ENCODE peak calls at places on chromosomes 1 and 21, in six cellular contexts. One of them, this sample, is unnamed.

GRCh38 chr1:185397183-185397582 is 80.1 kb upstream of the IVNS1ABP start:
- DNase-seq in H1: no peak
- DNase-seq in GM12891: no peak
- DNase-seq in GM12878: no peak
- DNase-seq in K562: no peak
- DNase-seq in HepG2: no peak
- DNase-seq in this sample: no peak

GRCh38 chr1:212975607-212975918 is 25.2 kb downstream of the VASH2 start:
- DNase-seq in H1: no peak
- DNase-seq in GM12891: no peak
- DNase-seq in GM12878: no peak
- DNase-seq in K562: no peak
- DNase-seq in HepG2: no peak
- DNase-seq in this sample: no peak

GRCh38 chr1:227883641-227884301 is 64.0 kb downstream of the WNT9A start:
- DNase-seq in H1: no peak
- DNase-seq in GM12891: no peak
- DNase-seq in GM12878: no peak
- DNase-seq in K562: no peak
- DNase-seq in HepG2: no peak
- DNase-seq in this sample: no peak

GRCh38 chr21:39321424-39321823 is 8.0 kb upstream of the BRWD1 start:
- DNase-seq in H1: no peak
- DNase-seq in GM12891: no peak
- DNase-seq in GM12878: no peak
- DNase-seq in K562: no peak
- DNase-seq in HepG2: no peak
- DNase-seq in this sample: no peak

GRCh38 chr1:34163792-34164509 is 1.1 kb downstream of the CSMD2 start:
- DNase-seq in H1: peak
- DNase-seq in GM12891: no peak
- DNase-seq in GM12878: no peak
- DNase-seq in K562: no peak
- DNase-seq in HepG2: no peak
- DNase-seq in this sample: no peak

GRCh38 chr1:110370827-110371226 is 20.0 kb downstream of the SLC16A4 start:
- DNase-seq in H1: no peak
- DNase-seq in GM12891: no peak
- DNase-seq in GM12878: no peak
- DNase-seq in K562: peak
- DNase-seq in HepG2: no peak
- DNase-seq in this sample: no peak

GRCh38 chr1:110763149-110763548 is 88.4 kb upstream of the KCNA3 start:
- DNase-seq in H1: no peak
- DNase-seq in GM12891: no peak
- DNase-seq in GM12878: no peak
- DNase-seq in K562: no peak
- DNase-seq in HepG2: no peak
- DNase-seq in this sample: no peak

GRCh38 chr1:100352267-100353072 is at the start of gene CDC14A:
- DNase-seq in H1: peak
- DNase-seq in GM12891: peak
- DNase-seq in GM12878: peak
- DNase-seq in K562: peak
- DNase-seq in HepG2: peak
- DNase-seq in this sample: peak

GRCh38 chr1:4004635-4005430 is 104.8 kb upstream of the C1orf174 start:
- DNase-seq in H1: no peak
- DNase-seq in GM12891: no peak
- DNase-seq in GM12878: no peak
- DNase-seq in K562: no peak
- DNase-seq in HepG2: no peak
- DNase-seq in this sample: no peak

GRCh38 chr1:214276786-214277185 is 4.2 kb upstream of the SMYD2 start:
- DNase-seq in H1: no peak
- DNase-seq in GM12891: no peak
- DNase-seq in GM12878: no peak
- DNase-seq in K562: no peak
- DNase-seq in HepG2: no peak
- DNase-seq in this sample: no peak
- TF ChIP-seq TAF1 in H1: no peak
- TF ChIP-seq TAF1 in GM12891: no peak
- TF ChIP-seq TAF1 in GM12878: no peak
- TF ChIP-seq TAF1 in K562: no peak
- TF ChIP-seq TAF1 in HepG2: no peak
- TF ChIP-seq TAF1 in this sample: no peak

DNA sequence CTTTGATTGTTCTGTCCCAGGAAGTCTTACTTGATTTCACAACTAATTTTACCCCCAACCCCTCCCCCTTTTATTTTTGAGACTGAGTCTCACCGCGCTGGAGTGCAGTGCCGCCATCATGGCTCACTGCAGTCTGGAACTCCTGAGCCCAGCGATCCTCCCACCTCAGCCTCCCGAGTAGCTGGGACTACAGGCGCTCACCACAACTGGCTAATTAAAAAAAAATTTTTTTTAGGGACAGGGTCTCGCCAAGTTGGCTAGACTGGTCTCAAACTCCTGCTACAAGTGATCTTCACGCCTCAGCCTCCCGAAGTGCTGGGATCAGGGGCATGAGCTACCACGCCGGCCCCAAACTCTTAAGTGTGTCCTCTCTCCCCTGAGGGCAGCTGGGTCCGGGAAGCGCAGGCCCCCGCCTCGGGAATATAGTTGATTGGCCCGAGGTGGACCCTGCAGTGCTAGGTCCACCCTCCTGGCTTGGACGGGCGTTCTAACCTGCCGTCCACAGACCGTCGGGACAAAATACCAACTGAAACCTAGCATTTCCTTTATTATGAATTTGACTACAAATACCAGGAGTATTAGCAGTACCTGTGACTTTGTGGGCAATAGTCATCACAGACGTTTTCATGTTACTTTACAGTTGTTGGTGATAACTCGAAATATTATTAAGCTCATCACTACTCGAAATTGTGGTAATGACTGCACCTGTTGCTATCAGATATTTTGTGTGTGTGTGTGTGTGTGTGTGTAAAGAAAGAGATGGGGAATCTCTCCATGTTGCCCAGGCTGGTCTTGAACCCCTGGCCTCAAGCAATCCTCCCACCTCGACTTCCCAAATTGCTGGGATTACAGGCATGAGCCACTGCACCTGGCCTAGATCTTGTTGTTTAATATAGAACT is 642 bp upstream of the PARP1 start:
- DNase-seq in H1: no peak
- DNase-seq in GM12891: no peak
- DNase-seq in GM12878: no peak
- DNase-seq in K562: no peak
- DNase-seq in HepG2: no peak
- DNase-seq in this sample: no peak
- TF ChIP-seq POLR2A in H1: no peak
- TF ChIP-seq POLR2A in GM12891: no peak
- TF ChIP-seq POLR2A in GM12878: no peak
- TF ChIP-seq POLR2A in K562: no peak
- TF ChIP-seq POLR2A in HepG2: no peak
- TF ChIP-seq POLR2A in this sample: peak

GRCh38 chr1:26354972-26355371 is 1.0 kb upstream of the CRYBG2 start:
- DNase-seq in H1: no peak
- DNase-seq in GM12891: no peak
- DNase-seq in GM12878: no peak
- DNase-seq in K562: no peak
- DNase-seq in HepG2: no peak
- DNase-seq in this sample: no peak
- TF ChIP-seq TAF1 in H1: no peak
- TF ChIP-seq TAF1 in GM12891: no peak
- TF ChIP-seq TAF1 in GM12878: no peak
- TF ChIP-seq TAF1 in K562: no peak
- TF ChIP-seq TAF1 in HepG2: no peak
- TF ChIP-seq TAF1 in this sample: no peak

DNA sequence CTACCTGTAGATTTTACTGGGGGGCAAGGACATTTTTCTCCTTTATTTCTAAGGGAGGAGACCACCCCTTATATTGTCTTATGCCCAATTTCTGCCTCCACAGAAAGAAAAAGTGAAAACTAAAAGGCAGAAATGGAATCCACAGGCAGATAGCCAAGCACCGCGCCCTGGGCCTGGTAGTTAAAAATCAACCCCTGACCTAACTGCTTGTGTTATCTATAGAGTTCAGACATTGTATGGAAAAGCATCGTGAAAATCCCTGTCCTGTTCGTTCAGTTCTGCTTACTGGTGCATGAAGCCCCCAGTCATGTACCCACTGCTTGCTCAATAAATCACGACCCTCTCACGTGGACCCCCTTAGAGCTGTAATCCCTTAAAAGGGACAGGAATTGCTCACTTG is 33.7 kb upstream of the IL6R start:
- DNase-seq in H1: no peak
- DNase-seq in GM12891: no peak
- DNase-seq in GM12878: no peak
- DNase-seq in K562: peak
- DNase-seq in HepG2: no peak
- DNase-seq in this sample: no peak
- TF ChIP-seq POLR2A in H1: no peak
- TF ChIP-seq POLR2A in GM12891: no peak
- TF ChIP-seq POLR2A in GM12878: no peak
- TF ChIP-seq POLR2A in K562: no peak
- TF ChIP-seq POLR2A in HepG2: no peak
- TF ChIP-seq POLR2A in this sample: no peak

GRCh38 chr21:14763695-14764064 is 217.6 kb upstream of the SAMSN1 start:
- DNase-seq in H1: no peak
- DNase-seq in GM12891: no peak
- DNase-seq in GM12878: no peak
- DNase-seq in K562: no peak
- DNase-seq in HepG2: no peak
- DNase-seq in this sample: no peak

GRCh38 chr21:14762734-14763694 is 216.9 kb upstream of the SAMSN1 start:
- DNase-seq in H1: no peak
- DNase-seq in GM12891: peak
- DNase-seq in GM12878: peak
- DNase-seq in K562: peak
- DNase-seq in HepG2: no peak
- DNase-seq in this sample: no peak

GRCh38 chr21:14768042-14768441 is 221.9 kb upstream of the SAMSN1 start:
- DNase-seq in H1: no peak
- DNase-seq in GM12891: no peak
- DNase-seq in GM12878: no peak
- DNase-seq in K562: no peak
- DNase-seq in HepG2: no peak
- DNase-seq in this sample: no peak

GRCh38 chr21:14767192-14767852 is 221.2 kb upstream of the SAMSN1 start:
- DNase-seq in H1: no peak
- DNase-seq in GM12891: no peak
- DNase-seq in GM12878: no peak
- DNase-seq in K562: no peak
- DNase-seq in HepG2: no peak
- DNase-seq in this sample: no peak

DNA sequence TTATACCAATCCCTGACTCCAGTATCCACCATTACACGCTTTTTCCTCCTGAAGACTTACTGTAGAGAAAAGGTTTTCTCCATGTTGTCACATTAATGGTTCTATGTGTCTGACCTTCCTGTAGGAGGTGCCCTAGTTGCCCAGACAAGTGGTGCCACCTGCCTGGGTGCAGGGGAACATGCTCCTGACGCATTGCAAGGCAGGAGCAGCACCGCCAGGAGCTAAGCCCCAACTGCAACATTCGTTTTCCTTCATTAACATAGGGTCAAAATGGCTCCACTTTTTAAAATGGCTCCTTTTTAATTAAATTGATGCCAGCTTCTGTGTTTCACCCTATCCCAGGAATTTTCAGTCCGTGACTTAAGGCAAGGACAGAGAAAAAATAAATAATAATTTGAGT is 220.1 kb upstream of the SAMSN1 start:
- DNase-seq in H1: peak
- DNase-seq in GM12891: no peak
- DNase-seq in GM12878: no peak
- DNase-seq in K562: no peak
- DNase-seq in HepG2: peak
- DNase-seq in this sample: no peak
- TF ChIP-seq TAF1 in H1: no peak
- TF ChIP-seq TAF1 in GM12891: no peak
- TF ChIP-seq TAF1 in GM12878: no peak
- TF ChIP-seq TAF1 in K562: no peak
- TF ChIP-seq TAF1 in HepG2: no peak
- TF ChIP-seq TAF1 in this sample: no peak

GRCh38 chr1:155084722-155085503 is 6.3 kb downstream of the EFNA3 start:
- DNase-seq in H1: peak
- DNase-seq in GM12891: peak
- DNase-seq in GM12878: peak
- DNase-seq in K562: peak
- DNase-seq in HepG2: peak
- DNase-seq in this sample: peak
- TF ChIP-seq POLR2A in H1: peak
- TF ChIP-seq POLR2A in GM12891: no peak
- TF ChIP-seq POLR2A in GM12878: no peak
- TF ChIP-seq POLR2A in K562: peak
- TF ChIP-seq POLR2A in HepG2: no peak
- TF ChIP-seq POLR2A in this sample: no peak

GRCh38 chr21:46634966-46635323 is 529 bp upstream of the PRMT2 start:
- DNase-seq in H1: no peak
- DNase-seq in GM12891: no peak
- DNase-seq in GM12878: peak
- DNase-seq in K562: peak
- DNase-seq in HepG2: peak
- DNase-seq in this sample: no peak
- TF ChIP-seq TAF1 in H1: no peak
- TF ChIP-seq TAF1 in GM12891: no peak
- TF ChIP-seq TAF1 in GM12878: no peak
- TF ChIP-seq TAF1 in K562: no peak
- TF ChIP-seq TAF1 in HepG2: no peak
- TF ChIP-seq TAF1 in this sample: no peak

This sample was measured in GM12892.